ENCODE peak calls at places on chromosomes 6 and 20, in four cellular contexts. Z is K562, J is HepG2, U is H1. X is an unnamed sample.

GRCh38 chr20:46204594-46205205 is 86.6 kb downstream of the CD40 start:
- DNase-seq in Z (no peak), J (no peak), U (no peak), X (no peak)

GRCh38 chr20:25178563-25179438 is 16.7 kb upstream of the ENTPD6 start:
- DNase-seq in Z (peak; percentile 15), J (peak; percentile 67), U (no peak), X (no peak)

GRCh38 chr20:58710481-58711265 is 18.1 kb downstream of the NPEPL1 start:
- DNase-seq in Z (no peak), J (no peak), U (no peak), X (no peak)

GRCh38 chr6:7730411-7730810 is 4.5 kb downstream of the BMP6 start:
- DNase-seq in Z (no peak), J (no peak), U (no peak), X (no peak)

GRCh38 chr20:53866787-53867740 is 203.3 kb downstream of the BCAS1 start:
- DNase-seq in Z (no peak), J (peak; percentile 82), U (no peak), X (no peak)

GRCh38 chr6:134551245-134551960 is 233.5 kb upstream of the SGK1 start:
- DNase-seq in Z (no peak), J (no peak), U (no peak), X (no peak)

GRCh38 chr6:156508923-156509322 is 268.3 kb upstream of the ARID1B start:
- DNase-seq in Z (no peak), J (no peak), U (no peak), X (no peak)

GRCh38 chr6:161353208-161353613 is 79.3 kb upstream of the AGPAT4 start:
- DNase-seq in Z (peak; percentile 54), J (peak; percentile 46), U (peak; percentile 66), X (no peak)

GRCh38 chr20:50216543-50217206 is 26.0 kb downstream of the CEBPB start:
- DNase-seq in Z (no peak), J (peak; percentile 63), U (no peak), X (no peak)

GRCh38 chr6:145623231-145623630 is 112.1 kb downstream of the EPM2A start:
- DNase-seq in Z (no peak), J (no peak), U (no peak), X (no peak)

GRCh38 chr6:49565855-49566254 is 15.4 kb downstream of the C6orf141 start:
- DNase-seq in Z (no peak), J (peak; percentile 46), U (no peak), X (no peak)

GRCh38 chr6:104326173-104327001 is 533.3 kb downstream of the HACE1 start:
- DNase-seq in Z (no peak), J (no peak), U (no peak), X (no peak)

GRCh38 chr20:37251836-37252477 is 9.7 kb downstream of the GHRH start:
- DNase-seq in Z (no peak), J (no peak), U (no peak), X (no peak)

GRCh38 chr20:11217322-11217989 is 543.7 kb upstream of the JAG1 start:
- DNase-seq in Z (no peak), J (no peak), U (no peak), X (no peak)

GRCh38 chr6:132733288-132733687 is 19.4 kb upstream of the VNN1 start:
- DNase-seq in Z (no peak), J (no peak), U (no peak), X (no peak)

GRCh38 chr6:163320402-163320801 is 94.1 kb upstream of the QKI start:
- DNase-seq in Z (no peak), J (no peak), U (no peak), X (no peak)

GRCh38 chr6:157272372-157272771 is 50.9 kb downstream of the TMEM242 start:
- DNase-seq in Z (no peak), J (no peak), U (no peak), X (no peak)

GRCh38 chr20:15267935-15268334 is 930.5 kb upstream of the FLRT3 start:
- DNase-seq in Z (no peak), J (no peak), U (no peak), X (no peak)

GRCh38 chr6:119390276-119390793 is 40.8 kb upstream of the MAN1A1 start:
- DNase-seq in Z (no peak), J (no peak), U (no peak), X (no peak)

GRCh38 chr6:110877569-110877968 is 3.0 kb downstream of the AMD1 start:
- DNase-seq in Z (no peak), J (no peak), U (no peak), X (no peak)

GRCh38 chr6:110875548-110876169 is 1.1 kb downstream of the AMD1 start:
- DNase-seq in Z (peak; percentile 70), J (no peak), U (no peak), X (no peak)

GRCh38 chr6:110877154-110877564 is 2.6 kb downstream of the AMD1 start:
- DNase-seq in Z (no peak), J (peak; percentile 72), U (no peak), X (no peak)

GRCh38 chr6:110874880-110875547 is 429 bp downstream of the AMD1 start:
- DNase-seq in Z (no peak), J (no peak), U (no peak), X (no peak)

DNA sequence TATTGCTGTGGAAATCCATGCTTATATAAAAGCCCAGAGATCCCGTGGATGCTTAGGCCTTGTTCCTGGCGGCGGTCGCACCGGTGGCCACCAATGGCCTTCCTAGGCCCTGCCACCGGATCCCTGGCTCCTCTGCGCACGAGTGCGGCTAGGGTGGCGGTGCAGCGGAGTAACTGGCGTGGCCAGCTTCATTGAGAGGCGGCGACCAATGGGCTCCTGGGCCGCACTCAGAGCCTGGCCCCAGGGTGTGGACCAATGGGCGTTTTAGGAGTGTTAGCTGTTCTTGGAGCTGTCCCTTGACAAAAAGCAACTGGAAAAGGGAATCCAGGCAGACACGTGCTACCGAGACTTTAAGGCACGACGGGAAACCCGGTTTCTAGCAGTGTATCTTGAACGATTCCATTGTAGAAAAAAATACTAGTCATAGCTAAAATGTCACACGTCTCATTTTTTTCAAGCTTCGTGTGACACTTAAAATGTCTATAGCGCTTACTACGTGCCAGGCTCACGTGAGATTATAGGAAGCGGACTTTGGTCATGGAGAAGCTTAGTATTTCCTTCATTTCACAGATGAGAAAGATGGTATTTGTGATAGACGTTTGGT is 1.7 kb downstream of the AMD1 start:
- DNase-seq in Z (peak; percentile 73), J (peak; percentile 78), U (peak; percentile 56), X (no peak)
- TF ChIP-seq POLR2A in Z (peak; percentile 87), J (peak; percentile 98), U (peak; percentile 95), X (peak; percentile 80)

DNA sequence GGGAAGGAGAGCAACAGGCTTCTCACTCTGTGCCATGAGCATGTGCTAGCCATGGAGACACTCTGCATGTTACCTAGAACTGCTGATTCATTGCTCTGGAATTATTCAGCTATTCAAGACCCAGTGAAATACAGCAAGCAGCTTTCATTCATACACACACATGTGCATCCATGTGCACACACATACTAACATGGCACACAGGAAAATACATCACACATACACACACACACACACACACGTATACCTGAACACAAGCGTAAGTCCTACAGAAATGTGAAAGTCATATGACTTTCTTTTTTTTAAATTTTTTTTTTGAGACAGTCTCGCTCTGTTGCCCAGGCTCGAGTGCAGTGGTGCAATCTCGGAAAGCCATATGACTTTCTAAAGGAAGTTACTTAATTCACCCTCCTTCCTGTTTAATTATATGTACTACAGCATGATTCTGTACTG is 108.2 kb upstream of the NFATC2 start:
- DNase-seq in Z (no peak), J (no peak), U (no peak), X (no peak)
- TF ChIP-seq TAF1 in Z (no peak), J (no peak), U (no peak), X (no peak)

DNA sequence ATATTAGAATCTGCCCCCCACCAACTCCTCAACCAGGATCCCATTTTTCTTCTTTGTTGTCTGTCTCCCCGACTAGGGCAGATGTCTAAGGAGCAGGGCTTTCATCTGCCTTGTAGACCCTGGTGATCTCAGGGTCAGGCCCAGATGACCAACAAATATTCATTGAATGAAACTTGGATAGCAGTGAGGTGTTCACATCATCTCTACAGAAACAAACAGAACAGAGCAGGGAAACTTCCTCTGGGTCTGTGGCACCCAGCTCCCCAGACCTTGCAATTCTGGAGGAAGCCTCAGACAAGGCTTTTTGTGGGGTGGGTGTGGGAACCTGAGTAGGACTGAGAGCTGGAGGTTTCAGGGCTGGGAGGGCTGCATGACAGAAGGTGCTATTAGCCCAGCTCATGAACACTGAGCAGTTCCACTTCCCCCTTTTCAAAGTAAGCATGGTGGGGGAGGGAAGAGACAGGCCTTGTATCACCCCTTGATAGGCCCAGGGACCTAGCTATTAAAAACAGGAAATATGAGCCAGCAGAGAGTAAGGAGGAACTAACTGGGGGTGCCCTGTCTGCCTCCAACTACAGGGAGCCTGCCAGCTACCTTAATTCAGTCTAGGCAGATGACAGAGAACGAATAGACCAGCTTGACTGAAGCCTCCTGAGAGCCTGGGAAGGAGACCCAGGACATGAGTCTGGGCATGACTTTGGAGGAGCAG is 37.3 kb upstream of the TOP1 start:
- DNase-seq in Z (no peak), J (no peak), U (no peak), X (peak; percentile 68)
- TF ChIP-seq POLR2A in Z (no peak), J (no peak), U (no peak), X (peak; percentile 77)

DNA sequence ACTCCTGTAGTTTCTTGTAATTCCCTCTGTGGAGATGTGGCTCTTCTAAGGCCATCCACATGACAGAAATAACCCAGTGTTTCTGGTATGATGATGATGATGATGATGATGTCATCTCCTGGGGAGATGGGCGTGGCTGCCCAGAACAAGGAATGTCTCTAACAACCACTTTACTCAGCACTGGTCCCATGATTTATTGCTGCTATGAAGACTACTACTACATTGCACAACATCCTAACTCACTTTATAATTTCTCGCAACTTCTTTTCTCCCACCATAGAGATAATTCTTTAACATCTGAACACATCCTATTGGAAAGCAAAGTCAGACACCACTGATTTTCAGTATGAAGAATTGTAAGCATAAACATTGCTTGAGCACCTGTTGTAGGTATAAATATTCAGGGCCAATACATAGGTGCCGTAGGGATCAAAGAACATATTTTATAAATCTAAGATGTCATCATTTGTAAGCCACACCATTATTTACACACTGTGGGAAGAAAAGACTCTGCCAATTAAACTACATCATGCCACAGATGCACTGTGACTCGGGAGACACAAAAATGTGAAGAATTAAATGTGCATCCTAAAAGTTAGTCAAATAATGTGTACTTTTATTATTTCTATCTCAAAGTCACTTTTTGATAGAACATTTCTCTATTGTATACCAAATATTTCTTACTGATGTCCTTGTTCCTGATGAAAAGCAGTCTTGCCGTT is 6.4 kb downstream of the TPMT start:
- DNase-seq in Z (no peak), J (no peak), U (no peak), X (no peak)
- TF ChIP-seq TAF1 in Z (no peak), J (no peak), U (no peak), X (no peak)

GRCh38 chr20:51600016-51600420 is 57.5 kb upstream of the NFATC2 start:
- DNase-seq in Z (peak; percentile 48), J (no peak), U (no peak), X (no peak)
- TF ChIP-seq POLR2A in Z (no peak), J (no peak), U (no peak), X (no peak)

DNA sequence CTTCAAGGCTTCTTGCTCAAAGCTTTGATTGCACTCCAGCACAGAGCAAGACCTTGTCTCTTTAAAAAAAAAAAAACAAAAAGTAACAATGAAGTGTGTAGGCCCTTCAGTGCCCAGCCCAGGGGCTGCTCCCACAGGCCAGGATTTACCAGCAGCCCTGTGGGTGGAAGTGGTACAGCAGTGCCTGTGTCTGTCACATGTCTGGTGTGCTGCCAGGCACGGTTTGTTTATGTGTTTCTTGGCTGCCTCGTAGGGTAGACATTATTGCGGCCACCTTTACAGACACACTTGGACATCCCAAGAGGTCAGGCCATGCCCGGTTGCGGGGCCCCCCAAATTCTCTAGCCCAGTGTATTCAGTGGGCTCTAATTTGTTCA is 12.7 kb downstream of the DYNLRB1 start:
- DNase-seq in Z (no peak), J (no peak), U (no peak), X (no peak)
- TF ChIP-seq TAF1 in Z (no peak), J (no peak), U (no peak), X (no peak)